ENCODE peak calls at places on chromosomes 16 and 17, in four cellular contexts. B, Z, X and S are unnamed samples.

GRCh38 chr17:9144502-9145233 is 123.4 kb downstream of the NTN1 start:
- DNase-seq in X (no peak), B (no peak), Z (no peak), S (peak)

GRCh38 chr17:60158751-60159478 is 9.1 kb downstream of the CA4 start:
- DNase-seq in X (no peak), Z (no peak), B (no peak), S (no peak)

GRCh38 chr17:80937501-80938356 is 53.9 kb upstream of the CHMP6 start:
- DNase-seq in B (no peak), Z (no peak), X (no peak), S (no peak)

GRCh38 chr17:74437702-74438101 is 5.8 kb downstream of the GPRC5C start:
- DNase-seq in B (peak), Z (no peak), X (no peak), S (peak)

GRCh38 chr17:2776589-2777241 is 19.5 kb upstream of the RAP1GAP2 start:
- DNase-seq in B (no peak), Z (no peak), X (peak), S (peak)

GRCh38 chr16:48231675-48232214 is 12.4 kb upstream of the LONP2 start:
- DNase-seq in X (peak), Z (peak), B (peak), S (no peak)

GRCh38 chr16:50428116-50428515 is 59.3 kb upstream of the BRD7 start:
- DNase-seq in Z (no peak), X (no peak), B (no peak), S (no peak)

GRCh38 chr17:15231851-15232516 is 33.1 kb downstream of the PMP22 start:
- DNase-seq in Z (no peak), X (no peak), B (no peak), S (peak)

GRCh38 chr16:24347556-24347955 is 91.4 kb downstream of the CACNG3 start:
- DNase-seq in X (peak), Z (no peak), B (no peak), S (no peak)

GRCh38 chr17:41639492-41640473 is 15.4 kb upstream of the KRT17 start:
- DNase-seq in Z (no peak), B (no peak), X (peak), S (no peak)

GRCh38 chr17:49634487-49634865 is 43.4 kb downstream of the SPOP start:
- DNase-seq in X (no peak), Z (no peak), B (no peak), S (no peak)

GRCh38 chr16:3188925-3189825 is 1.2 kb downstream of the OR1F1 start:
- DNase-seq in X (peak), Z (peak), B (no peak), S (peak)

GRCh38 chr17:6626616-6627015 is 13.9 kb downstream of the KIAA0753 start:
- DNase-seq in B (no peak), X (no peak), Z (no peak), S (no peak)

GRCh38 chr17:35116845-35117244 is 2.8 kb downstream of the RAD51D start:
- DNase-seq in Z (no peak), X (no peak), B (no peak), S (no peak)

GRCh38 chr16:79902351-79902750 is 301.8 kb upstream of the MAF start:
- DNase-seq in B (no peak), X (no peak), Z (no peak), S (no peak)

GRCh38 chr16:14020141-14020540 is 51.0 kb upstream of the MRTFB start:
- DNase-seq in B (no peak), Z (no peak), X (peak), S (no peak)

GRCh38 chr17:68458260-68459029 is 1.1 kb upstream of the WIPI1 start:
- DNase-seq in Z (no peak), X (no peak), B (no peak), S (no peak)

GRCh38 chr17:51668155-51668962 is 408.0 kb downstream of the UTP18 start:
- DNase-seq in X (no peak), B (no peak), Z (no peak), S (no peak)

GRCh38 chr17:57924677-57925076 is 30.5 kb downstream of the CUEDC1 start:
- DNase-seq in B (no peak), X (no peak), Z (no peak), S (no peak)

GRCh38 chr17:43791589-43791988 is 11.4 kb downstream of the CFAP97D1 start:
- DNase-seq in X (peak), Z (no peak), B (peak), S (peak)

GRCh38 chr17:13323990-13324389 is 277.7 kb downstream of the HS3ST3A1 start:
- DNase-seq in B (no peak), Z (no peak), X (peak), S (no peak)

GRCh38 chr16:3054965-3055733 is 8.8 kb downstream of the MMP25 start:
- DNase-seq in Z (no peak), X (no peak), B (no peak), S (no peak)

GRCh38 chr17:78251773-78252103 is 20.3 kb downstream of the TMEM235 start:
- DNase-seq in Z (no peak), X (no peak), B (no peak), S (no peak)

GRCh38 chr16:72291121-72291520 is 119.2 kb upstream of the PMFBP1 start:
- DNase-seq in Z (no peak), X (no peak), B (peak), S (no peak)

GRCh38 chr17:964881-965280 is 14.7 kb downstream of the NXN start:
- DNase-seq in X (no peak), Z (no peak), B (no peak), S (no peak)

GRCh38 chr17:78412403-78412802 is 34.0 kb downstream of the PGS1 start:
- DNase-seq in X (no peak), Z (no peak), B (no peak), S (peak)

GRCh38 chr17:17384291-17384615 is 81.1 kb downstream of the NT5M start:
- DNase-seq in B (no peak), Z (no peak), X (no peak), S (no peak)

GRCh38 chr17:61201211-61201610 is 198.4 kb upstream of the TBX2 start:
- DNase-seq in B (no peak), X (peak), Z (peak), S (no peak)

GRCh38 chr17:40016692-40017000 is 1.4 kb downstream of the CSF3 start:
- DNase-seq in B (no peak), Z (no peak), X (no peak), S (no peak)

GRCh38 chr17:58219007-58219788 is at the start of gene MKS1:
- DNase-seq in Z (peak), X (peak), B (peak), S (peak)

GRCh38 chr17:78124081-78124835 is 4.3 kb downstream of the TMC6 start:
- DNase-seq in B (no peak), Z (no peak), X (no peak), S (no peak)

GRCh38 chr17:51510940-51511339 is 250.6 kb downstream of the UTP18 start:
- DNase-seq in Z (no peak), X (no peak), B (no peak), S (no peak)

GRCh38 chr17:20965492-20965891 is 77.3 kb downstream of the USP22 start:
- DNase-seq in Z (no peak), B (no peak), X (peak), S (no peak)

GRCh38 chr16:56163938-56164337 is 27.4 kb upstream of the GNAO1 start:
- DNase-seq in X (no peak), B (no peak), Z (no peak), S (no peak)
- TF ChIP-seq TCF7L2 in X (no peak), B (no peak), Z (no peak), S (no peak)

DNA sequence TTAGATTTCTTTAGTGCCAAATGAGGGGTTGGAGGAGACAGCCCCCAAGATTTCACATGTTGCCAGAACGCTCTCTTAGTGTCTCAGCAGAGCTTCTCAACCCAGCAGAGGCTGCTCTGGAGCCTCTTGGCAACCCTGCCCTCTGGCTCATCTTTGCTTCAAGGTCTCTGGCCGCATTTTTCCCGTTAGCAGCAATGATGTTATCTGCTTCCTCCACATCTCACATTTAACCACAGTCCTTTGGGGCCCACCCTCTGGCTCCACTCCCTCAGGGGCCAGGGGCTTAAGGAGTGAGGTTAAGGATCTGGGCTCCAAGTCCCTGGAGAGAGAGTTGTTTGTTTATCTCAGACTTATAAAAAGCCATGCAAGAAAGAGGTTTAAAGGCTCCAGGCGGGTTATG is 3.3 kb upstream of the XYLT1 start:
- DNase-seq in X (no peak), B (no peak), Z (no peak), S (no peak)
- TF ChIP-seq TCF7L2 in X (no peak), B (no peak), Z (no peak), S (no peak)

GRCh38 chr16:46830417-46830901 is 521 bp downstream of the C16orf87 start:
- DNase-seq in Z (no peak), X (no peak), B (no peak), S (no peak)

GRCh38 chr16:46828292-46828691 is 2.7 kb downstream of the C16orf87 start:
- DNase-seq in X (no peak), B (no peak), Z (no peak), S (no peak)

GRCh38 chr16:46822270-46822669 is 8.7 kb downstream of the C16orf87 start:
- DNase-seq in X (no peak), Z (no peak), B (no peak), S (no peak)

GRCh38 chr16:46828943-46829342 is 2.0 kb downstream of the C16orf87 start:
- DNase-seq in B (no peak), X (no peak), Z (no peak), S (no peak)

DNA sequence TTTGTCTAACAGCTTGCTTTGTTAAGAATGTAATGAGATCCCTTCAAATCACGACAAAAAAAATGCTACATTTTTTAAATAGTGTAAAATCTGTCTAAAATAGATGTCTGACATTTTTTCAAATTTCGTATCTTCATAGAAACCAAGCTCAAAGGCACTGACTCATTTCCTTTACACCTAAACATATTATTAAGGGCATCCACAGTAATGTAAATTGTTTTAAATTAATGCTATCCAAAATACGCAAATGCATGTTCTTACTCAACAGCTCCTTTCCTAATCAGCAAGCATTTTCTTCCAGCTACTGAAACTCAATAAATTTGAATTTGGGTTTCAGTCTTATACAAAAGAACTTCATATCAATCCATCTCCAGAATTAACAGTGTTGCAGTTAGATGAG is 4.4 kb downstream of the C16orf87 start:
- DNase-seq in X (no peak), Z (no peak), B (no peak), S (no peak)
- TF ChIP-seq TCF7L2 in X (no peak), Z (no peak), B (no peak), S (no peak)

DNA sequence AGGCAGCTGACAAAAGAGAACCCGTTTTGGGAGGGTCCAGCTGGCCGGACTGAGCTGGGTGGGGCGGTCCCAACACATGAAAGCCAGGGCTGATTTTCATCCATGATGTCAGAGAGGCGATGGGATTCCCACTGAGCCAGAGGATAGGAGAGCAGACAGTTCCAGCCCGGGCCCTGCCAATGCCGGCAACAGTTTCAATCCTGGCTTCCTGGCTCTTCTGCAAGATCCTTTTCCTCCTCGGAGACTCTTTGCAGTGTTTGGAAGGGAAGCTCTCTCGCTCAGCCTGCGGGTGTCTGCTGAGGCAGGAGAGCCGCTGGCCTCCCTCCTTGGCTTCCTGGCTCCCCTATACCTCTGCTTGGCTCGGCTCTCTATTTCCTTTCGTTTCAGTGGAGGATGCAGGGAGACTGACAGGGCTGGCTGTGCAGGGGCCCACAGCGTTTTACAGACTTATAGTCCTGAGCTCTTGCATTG is 145.5 kb upstream of the SOX9 start:
- DNase-seq in B (no peak), X (no peak), Z (no peak), S (no peak)
- TF ChIP-seq TCF7L2 in B (no peak), X (no peak), Z (no peak), S (no peak)

GRCh38 chr16:11361751-11362742 is 16.8 kb downstream of the RMI2 start:
- DNase-seq in X (no peak), B (no peak), Z (no peak), S (no peak)
- TF ChIP-seq TCF7L2 in X (no peak), B (no peak), Z (no peak), S (no peak)

GRCh38 chr16:85970016-85970711 is 71.2 kb downstream of the IRF8 start:
- DNase-seq in B (no peak), X (no peak), Z (no peak), S (no peak)

GRCh38 chr16:85969591-85969990 is 70.6 kb downstream of the IRF8 start:
- DNase-seq in X (no peak), Z (no peak), B (no peak), S (no peak)

GRCh38 chr16:85970712-85971220 is 71.8 kb downstream of the IRF8 start:
- DNase-seq in Z (no peak), B (no peak), X (no peak), S (no peak)

GRCh38 chr16:85968041-85968920 is 69.3 kb downstream of the IRF8 start:
- DNase-seq in X (no peak), B (no peak), Z (no peak), S (no peak)

DNA sequence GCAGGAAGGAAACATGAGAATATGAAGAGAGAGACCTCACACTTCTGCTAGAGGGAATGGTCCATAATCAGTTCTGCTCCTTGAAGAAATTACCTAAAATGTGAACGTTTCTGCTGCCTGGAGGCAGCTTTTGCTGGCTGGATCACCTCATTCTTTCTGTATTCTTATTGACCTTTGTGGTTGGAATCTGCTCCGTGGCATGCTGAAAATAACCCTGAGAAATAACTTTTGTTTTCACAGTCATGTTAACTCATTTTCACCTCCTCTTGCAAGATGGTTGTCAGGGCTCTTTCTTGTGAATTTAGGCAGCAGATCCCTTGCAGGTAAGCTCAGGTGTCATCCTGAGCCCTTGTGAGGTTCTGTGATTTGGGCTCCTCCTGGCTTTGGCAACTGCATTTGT is 70.2 kb downstream of the IRF8 start:
- DNase-seq in Z (no peak), B (no peak), X (no peak), S (no peak)
- TF ChIP-seq TCF7L2 in Z (no peak), B (no peak), X (no peak), S (no peak)

DNA sequence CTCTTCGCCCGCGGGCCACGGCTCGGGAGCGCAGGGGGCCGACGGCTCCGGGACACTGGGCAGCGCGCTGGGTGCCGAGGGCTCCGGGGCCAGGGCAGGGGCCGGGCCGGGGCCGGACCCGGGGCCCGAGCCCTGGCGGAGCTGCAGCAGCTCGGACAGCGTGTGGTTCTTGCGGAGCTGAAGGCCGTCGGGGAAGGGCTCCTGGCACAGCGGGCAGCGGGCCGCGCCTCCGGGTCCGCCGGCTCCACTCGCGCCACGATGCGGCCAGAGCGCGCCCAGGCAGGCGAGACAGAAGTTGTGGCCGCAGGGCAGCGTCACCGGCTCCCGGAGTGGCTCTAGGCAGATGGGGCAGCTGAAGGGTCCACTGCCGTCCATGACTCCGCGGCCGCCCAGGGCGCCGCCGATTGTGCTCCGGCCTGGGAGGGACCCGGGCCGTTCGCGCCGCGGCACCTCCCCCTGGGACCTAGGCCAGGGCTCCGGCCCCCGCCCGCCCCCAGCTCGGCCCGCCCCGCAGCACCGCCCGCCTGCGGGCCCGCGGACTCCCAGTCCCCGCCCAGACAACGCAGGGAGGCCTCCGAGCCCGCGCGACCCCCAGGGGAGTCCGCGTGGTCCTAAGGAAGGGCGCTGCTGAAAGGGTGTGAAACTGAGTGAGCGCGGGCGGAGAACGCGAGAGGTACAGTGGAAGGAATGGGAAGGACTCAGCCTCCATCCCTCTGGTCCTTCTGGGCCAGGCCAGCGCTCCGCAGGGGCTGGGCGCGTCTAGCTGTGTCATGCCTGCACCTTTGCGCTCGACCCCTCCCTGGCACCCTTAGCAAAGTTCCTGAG is at the start of gene TRIM47:
- DNase-seq in Z (no peak), X (peak), B (no peak), S (peak)
- TF ChIP-seq TCF7L2 in Z (no peak), X (no peak), B (no peak), S (no peak)